ENCODE peak calls at places on chromosomes 11 and 22, in eight cellular contexts. One of them, this sample, is unnamed.

GRCh38 chr11:120134931-120135228 is 3.0 kb downstream of the TRIM29 start:
- DNase-seq in mammary epithelial cell: no peak
- DNase-seq in IMR-90: no peak
- DNase-seq in neuronal stem cell: no peak
- DNase-seq in neural progenitor cell: no peak
- DNase-seq in SK-N-SH: no peak
- DNase-seq in HCT116: no peak
- DNase-seq in endodermal cell: peak; percentile 28
- DNase-seq in this sample: no peak

GRCh38 chr11:10581481-10582019 is 13.1 kb upstream of the LYVE1 start:
- DNase-seq in endodermal cell: no peak
- DNase-seq in HCT116: no peak
- DNase-seq in mammary epithelial cell: peak; percentile 44
- DNase-seq in neural progenitor cell: no peak
- DNase-seq in neuronal stem cell: no peak
- DNase-seq in IMR-90: peak; percentile 63
- DNase-seq in SK-N-SH: no peak
- DNase-seq in this sample: no peak

GRCh38 chr11:55357560-55358184 is 10.1 kb upstream of the OR4A15 start:
- DNase-seq in HCT116: no peak
- DNase-seq in mammary epithelial cell: no peak
- DNase-seq in SK-N-SH: no peak
- DNase-seq in neuronal stem cell: no peak
- DNase-seq in endodermal cell: no peak
- DNase-seq in IMR-90: no peak
- DNase-seq in neural progenitor cell: no peak
- DNase-seq in this sample: no peak

GRCh38 chr22:19398680-19399079 is 32.9 kb downstream of the HIRA start:
- DNase-seq in mammary epithelial cell: no peak
- DNase-seq in neuronal stem cell: no peak
- DNase-seq in HCT116: no peak
- DNase-seq in endodermal cell: no peak
- DNase-seq in SK-N-SH: no peak
- DNase-seq in IMR-90: no peak
- DNase-seq in neural progenitor cell: no peak
- DNase-seq in this sample: no peak

GRCh38 chr11:61035086-61035835 is 63.8 kb downstream of the CD6 start:
- DNase-seq in mammary epithelial cell: no peak
- DNase-seq in neuronal stem cell: no peak
- DNase-seq in IMR-90: no peak
- DNase-seq in endodermal cell: peak; percentile 37
- DNase-seq in neural progenitor cell: no peak
- DNase-seq in SK-N-SH: no peak
- DNase-seq in HCT116: no peak
- DNase-seq in this sample: no peak

GRCh38 chr11:67309166-67309565 is 5.8 kb downstream of the SSH3 start:
- DNase-seq in IMR-90: no peak
- DNase-seq in HCT116: no peak
- DNase-seq in mammary epithelial cell: no peak
- DNase-seq in neuronal stem cell: no peak
- DNase-seq in endodermal cell: peak; percentile 29
- DNase-seq in SK-N-SH: no peak
- DNase-seq in neural progenitor cell: no peak
- DNase-seq in this sample: no peak

GRCh38 chr11:34238966-34239365 is 118.8 kb downstream of the ABTB2 start:
- DNase-seq in endodermal cell: peak; percentile 61
- DNase-seq in mammary epithelial cell: no peak
- DNase-seq in neuronal stem cell: no peak
- DNase-seq in neural progenitor cell: no peak
- DNase-seq in IMR-90: no peak
- DNase-seq in HCT116: no peak
- DNase-seq in SK-N-SH: no peak
- DNase-seq in this sample: no peak

GRCh38 chr22:30178180-30179126 is 68.1 kb downstream of the LIF start:
- DNase-seq in neuronal stem cell: no peak
- DNase-seq in IMR-90: no peak
- DNase-seq in endodermal cell: no peak
- DNase-seq in neural progenitor cell: peak; percentile 19
- DNase-seq in mammary epithelial cell: no peak
- DNase-seq in HCT116: peak; percentile 18
- DNase-seq in SK-N-SH: no peak
- DNase-seq in this sample: no peak

GRCh38 chr11:25293166-25293565 is 796.3 kb downstream of the LUZP2 start:
- DNase-seq in neuronal stem cell: no peak
- DNase-seq in HCT116: no peak
- DNase-seq in neural progenitor cell: no peak
- DNase-seq in endodermal cell: no peak
- DNase-seq in SK-N-SH: peak; percentile 1
- DNase-seq in IMR-90: no peak
- DNase-seq in mammary epithelial cell: no peak
- DNase-seq in this sample: no peak

GRCh38 chr11:46711288-46711687 is 7.7 kb upstream of the F2 start:
- DNase-seq in neuronal stem cell: no peak
- DNase-seq in neural progenitor cell: no peak
- DNase-seq in SK-N-SH: no peak
- DNase-seq in endodermal cell: no peak
- DNase-seq in mammary epithelial cell: no peak
- DNase-seq in IMR-90: peak; percentile 48
- DNase-seq in HCT116: no peak
- DNase-seq in this sample: no peak

GRCh38 chr11:128894685-128895084 is 3.5 kb downstream of the KCNJ5 start:
- DNase-seq in SK-N-SH: peak; percentile 53
- DNase-seq in HCT116: no peak
- DNase-seq in endodermal cell: no peak
- DNase-seq in neuronal stem cell: no peak
- DNase-seq in IMR-90: no peak
- DNase-seq in neural progenitor cell: no peak
- DNase-seq in mammary epithelial cell: no peak
- DNase-seq in this sample: no peak

GRCh38 chr22:25966448-25966913 is 202.8 kb upstream of the SEZ6L start:
- DNase-seq in HCT116: no peak
- DNase-seq in SK-N-SH: no peak
- DNase-seq in neural progenitor cell: peak; percentile 41
- DNase-seq in mammary epithelial cell: no peak
- DNase-seq in endodermal cell: peak; percentile 71
- DNase-seq in neuronal stem cell: no peak
- DNase-seq in IMR-90: no peak
- DNase-seq in this sample: no peak

GRCh38 chr11:90222152-90222458 is 744 bp downstream of the CHORDC1 start:
- DNase-seq in SK-N-SH: no peak
- DNase-seq in neural progenitor cell: no peak
- DNase-seq in endodermal cell: no peak
- DNase-seq in neuronal stem cell: no peak
- DNase-seq in HCT116: no peak
- DNase-seq in IMR-90: no peak
- DNase-seq in mammary epithelial cell: no peak
- DNase-seq in this sample: no peak

GRCh38 chr11:92653448-92653847 is 316.0 kb upstream of the MTNR1B start:
- DNase-seq in neuronal stem cell: no peak
- DNase-seq in SK-N-SH: peak; percentile 21
- DNase-seq in mammary epithelial cell: no peak
- DNase-seq in endodermal cell: no peak
- DNase-seq in HCT116: no peak
- DNase-seq in IMR-90: no peak
- DNase-seq in neural progenitor cell: no peak
- DNase-seq in this sample: no peak

GRCh38 chr11:61904539-61905048 is 12.8 kb downstream of the RAB3IL1 start:
- DNase-seq in endodermal cell: peak; percentile 91
- DNase-seq in neural progenitor cell: peak; percentile 83
- DNase-seq in SK-N-SH: no peak
- DNase-seq in HCT116: no peak
- DNase-seq in IMR-90: no peak
- DNase-seq in neuronal stem cell: no peak
- DNase-seq in mammary epithelial cell: no peak
- DNase-seq in this sample: no peak

GRCh38 chr22:20979243-20979809 is 2.8 kb upstream of the LZTR1 start:
- DNase-seq in IMR-90: peak; percentile 67
- DNase-seq in mammary epithelial cell: peak; percentile 43
- DNase-seq in SK-N-SH: peak; percentile 70
- DNase-seq in neuronal stem cell: peak; percentile 65
- DNase-seq in HCT116: no peak
- DNase-seq in neural progenitor cell: peak; percentile 95
- DNase-seq in endodermal cell: peak; percentile 98
- DNase-seq in this sample: peak; percentile 66

DNA sequence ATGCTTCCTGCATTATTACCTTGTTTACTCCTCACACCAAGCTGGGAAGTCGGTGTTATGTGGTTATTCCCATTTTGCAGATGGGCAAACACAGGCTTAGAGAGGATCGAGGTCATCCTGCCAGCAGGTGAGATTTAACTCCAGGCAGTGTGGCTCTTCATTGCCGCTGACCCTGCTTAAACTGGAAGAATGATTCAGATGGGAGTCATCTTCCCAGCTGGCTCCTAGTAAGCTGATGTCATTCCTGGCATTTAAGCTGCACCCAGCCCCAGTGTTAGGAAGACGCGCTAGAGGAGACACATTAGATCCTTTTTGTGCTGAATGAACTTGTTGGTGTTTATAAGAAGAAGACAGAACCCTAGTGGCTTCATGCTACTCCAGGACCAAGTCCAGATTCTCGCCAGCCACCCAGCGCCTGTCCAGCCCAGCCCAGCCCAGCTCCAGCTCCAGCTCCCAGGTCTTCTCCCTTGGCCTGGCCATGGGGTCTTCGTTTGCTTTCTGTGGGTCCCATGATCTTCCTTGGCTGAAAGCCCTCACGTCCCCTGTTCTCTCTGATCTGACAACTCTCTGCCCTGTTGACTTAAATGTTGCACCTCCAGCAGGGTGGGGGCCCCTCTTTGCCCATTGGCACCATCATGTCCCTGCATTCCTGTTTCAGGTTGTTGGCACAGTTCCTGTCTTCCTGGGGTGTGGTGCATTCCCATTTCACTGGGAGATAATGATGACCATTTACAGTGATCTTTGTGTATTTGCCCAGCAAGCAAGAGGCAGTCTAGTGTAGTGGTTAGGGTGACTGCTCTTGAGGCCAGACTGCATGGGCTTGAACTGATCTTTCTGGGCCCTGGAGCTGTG is 13.6 kb downstream of the PARVB start:
- DNase-seq in HCT116: peak; percentile 69
- DNase-seq in IMR-90: peak; percentile 97
- DNase-seq in endodermal cell: no peak
- DNase-seq in mammary epithelial cell: peak; percentile 92
- DNase-seq in neural progenitor cell: no peak
- DNase-seq in neuronal stem cell: no peak
- DNase-seq in SK-N-SH: no peak
- DNase-seq in this sample: peak; percentile 83
- H3K9ac ChIP-seq in HCT116: peak overlapping the region; percentile 30
- H3K9ac ChIP-seq in IMR-90: peak overlapping the region; percentile 1
- H3K9ac ChIP-seq in endodermal cell: no peak overlapping the region
- H3K9ac ChIP-seq in mammary epithelial cell: no peak overlapping the region
- H3K9ac ChIP-seq in neural progenitor cell: no peak overlapping the region
- H3K9ac ChIP-seq in neuronal stem cell: no peak overlapping the region
- H3K9ac ChIP-seq in SK-N-SH: peak overlapping the region; percentile 33
- H3K9ac ChIP-seq in this sample: peak overlapping the region; percentile 60

GRCh38 chr22:48658871-48659270 is 1168.8 kb downstream of the BRD1 start:
- DNase-seq in HCT116: no peak
- DNase-seq in SK-N-SH: no peak
- DNase-seq in IMR-90: no peak
- DNase-seq in neuronal stem cell: no peak
- DNase-seq in neural progenitor cell: no peak
- DNase-seq in mammary epithelial cell: no peak
- DNase-seq in endodermal cell: no peak
- DNase-seq in this sample: no peak
- H3K9me3 ChIP-seq in HCT116: peaks cover under 1% of the 10 kb centered on the region
- H3K9me3 ChIP-seq in SK-N-SH: no peaks in the 10 kb centered on the region
- H3K9me3 ChIP-seq in IMR-90: peaks cover 54% of the 10 kb centered on the region
- H3K9me3 ChIP-seq in neuronal stem cell: peaks cover 8% of the 10 kb centered on the region
- H3K9me3 ChIP-seq in neural progenitor cell: no peaks in the 10 kb centered on the region
- H3K9me3 ChIP-seq in mammary epithelial cell: peaks cover 51% of the 10 kb centered on the region
- H3K9me3 ChIP-seq in endodermal cell: peaks cover 11% of the 10 kb centered on the region
- H3K9me3 ChIP-seq in this sample: peaks cover 7% of the 10 kb centered on the region

GRCh38 chr11:58573451-58574104 is 2.1 kb downstream of the LPXN start:
- DNase-seq in neural progenitor cell: no peak
- DNase-seq in HCT116: no peak
- DNase-seq in endodermal cell: no peak
- DNase-seq in mammary epithelial cell: peak; percentile 91
- DNase-seq in IMR-90: peak; percentile 85
- DNase-seq in SK-N-SH: no peak
- DNase-seq in neuronal stem cell: no peak
- DNase-seq in this sample: peak; percentile 85

GRCh38 chr11:58575377-58576020 is at the start of gene LPXN:
- DNase-seq in SK-N-SH: no peak
- DNase-seq in endodermal cell: no peak
- DNase-seq in IMR-90: peak; percentile 63
- DNase-seq in mammary epithelial cell: peak; percentile 79
- DNase-seq in HCT116: no peak
- DNase-seq in neuronal stem cell: no peak
- DNase-seq in neural progenitor cell: no peak
- DNase-seq in this sample: no peak

GRCh38 chr11:58577441-58578135 is 1.3 kb upstream of the ZFP91 start:
- DNase-seq in neural progenitor cell: peak; percentile 61
- DNase-seq in SK-N-SH: no peak
- DNase-seq in HCT116: no peak
- DNase-seq in mammary epithelial cell: peak; percentile 86
- DNase-seq in neuronal stem cell: no peak
- DNase-seq in IMR-90: peak; percentile 97
- DNase-seq in endodermal cell: no peak
- DNase-seq in this sample: peak; percentile 87

GRCh38 chr11:58576792-58577440 is 1.3 kb upstream of the LPXN start:
- DNase-seq in HCT116: no peak
- DNase-seq in mammary epithelial cell: peak; percentile 35
- DNase-seq in neuronal stem cell: no peak
- DNase-seq in SK-N-SH: peak; percentile 5
- DNase-seq in endodermal cell: no peak
- DNase-seq in neural progenitor cell: no peak
- DNase-seq in IMR-90: peak; percentile 66
- DNase-seq in this sample: peak; percentile 74

GRCh38 chr11:58574851-58575250 is 805 bp downstream of the LPXN start:
- DNase-seq in SK-N-SH: no peak
- DNase-seq in neural progenitor cell: no peak
- DNase-seq in endodermal cell: no peak
- DNase-seq in HCT116: no peak
- DNase-seq in mammary epithelial cell: peak; percentile 52
- DNase-seq in neuronal stem cell: no peak
- DNase-seq in IMR-90: peak; percentile 61
- DNase-seq in this sample: peak; percentile 56
- H3K4me3 ChIP-seq in SK-N-SH: no peak overlapping the region
- H3K4me3 ChIP-seq in neural progenitor cell: no peak overlapping the region
- H3K4me3 ChIP-seq in endodermal cell: no peak overlapping the region
- H3K4me3 ChIP-seq in HCT116: no peak overlapping the region
- H3K4me3 ChIP-seq in mammary epithelial cell: peak overlapping the region; percentile 22
- H3K4me3 ChIP-seq in neuronal stem cell: no peak overlapping the region
- H3K4me3 ChIP-seq in IMR-90: no peak overlapping the region
- H3K4me3 ChIP-seq in this sample: peak overlapping the region; percentile 70

DNA sequence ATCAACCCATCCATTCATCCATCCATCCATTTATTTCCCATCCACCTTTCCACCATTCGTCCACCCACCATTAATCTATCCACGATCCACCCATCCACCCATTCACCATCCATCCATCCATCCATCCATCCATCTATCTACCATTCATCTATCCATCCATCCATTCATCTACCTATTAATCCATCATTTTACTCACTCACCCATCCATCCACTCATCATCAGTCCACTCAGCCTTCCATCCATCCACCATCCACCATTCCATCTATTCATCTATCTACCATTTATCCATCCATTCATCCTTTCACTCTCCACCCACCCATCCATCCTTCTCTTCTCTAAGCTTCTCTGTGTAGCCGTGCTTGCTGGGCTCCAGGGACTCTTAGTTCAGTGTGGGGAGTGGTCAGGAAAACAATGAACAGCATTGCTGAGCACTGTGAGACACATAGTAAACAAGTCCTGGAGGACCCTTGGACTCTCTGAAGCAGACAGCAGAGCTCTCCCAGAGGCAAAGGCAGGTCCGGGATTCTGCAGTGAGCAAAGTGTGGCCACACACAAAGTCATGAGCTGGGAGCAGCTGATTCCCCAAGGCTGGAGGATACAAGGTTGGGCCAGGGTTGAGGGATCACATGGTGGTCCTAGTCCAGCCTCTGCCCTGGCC is 642.2 kb downstream of the BRD1 start:
- DNase-seq in endodermal cell: no peak
- DNase-seq in neuronal stem cell: no peak
- DNase-seq in neural progenitor cell: no peak
- DNase-seq in IMR-90: no peak
- DNase-seq in SK-N-SH: no peak
- DNase-seq in HCT116: no peak
- DNase-seq in mammary epithelial cell: no peak
- DNase-seq in this sample: no peak
- H3K9ac ChIP-seq in endodermal cell: no peak overlapping the region
- H3K9ac ChIP-seq in neuronal stem cell: no peak overlapping the region
- H3K9ac ChIP-seq in neural progenitor cell: no peak overlapping the region
- H3K9ac ChIP-seq in IMR-90: no peak overlapping the region
- H3K9ac ChIP-seq in SK-N-SH: no peak overlapping the region
- H3K9ac ChIP-seq in HCT116: no peak overlapping the region
- H3K9ac ChIP-seq in mammary epithelial cell: no peak overlapping the region
- H3K9ac ChIP-seq in this sample: no peak overlapping the region